ENCODE peak calls at places on chromosomes 5 and 9, in five cellular contexts. W, U, Z, N and D are unnamed samples.

GRCh38 chr9:88922091-88922490 is 69.2 kb upstream of the S1PR3 start:
- DNase-seq in N (no peak), U (no peak), W (no peak), Z (no peak), D (no peak)

GRCh38 chr9:72305102-72305546 is 59.9 kb downstream of the ZFAND5 start:
- DNase-seq in U (no peak), Z (peak; percentile 32), N (peak; percentile 79), W (peak; percentile 84), D (peak; percentile 35)

GRCh38 chr5:132417889-132418432 is 48.5 kb downstream of the SLC22A5 start:
- DNase-seq in U (no peak), Z (no peak), N (no peak), W (no peak), D (no peak)

GRCh38 chr5:144638802-144639201 is 468.1 kb downstream of the KCTD16 start:
- DNase-seq in W (no peak), N (no peak), Z (no peak), U (no peak), D (no peak)

GRCh38 chr9:135702002-135702721 is at the start of gene KCNT1:
- DNase-seq in Z (peak; percentile 24), W (peak; percentile 62), U (no peak), N (peak; percentile 42), D (peak; percentile 51)

GRCh38 chr5:173396311-173396993 is 68.2 kb upstream of the STC2 start:
- DNase-seq in N (no peak), W (peak; percentile 13), U (no peak), Z (no peak), D (no peak)

GRCh38 chr5:1297243-1297642 is 2.4 kb upstream of the TERT start:
- DNase-seq in W (no peak), U (no peak), Z (no peak), N (no peak), D (peak; percentile 4)

GRCh38 chr9:136326061-136326776 is 1.1 kb upstream of the GPSM1 start:
- DNase-seq in U (peak; percentile 75), Z (peak; percentile 97), W (no peak), N (no peak), D (no peak)

GRCh38 chr5:92969191-92969780 is 611.7 kb downstream of the NR2F1-AS1 start:
- DNase-seq in W (no peak), N (no peak), Z (no peak), U (no peak), D (no peak)

GRCh38 chr9:133090752-133091325 is 29.1 kb downstream of the CEL start:
- DNase-seq in N (peak; percentile 9), U (no peak), W (no peak), Z (no peak), D (no peak)

GRCh38 chr5:61053937-61054336 is 108.3 kb downstream of the SMIM15 start:
- DNase-seq in N (no peak), W (no peak), Z (peak; percentile 36), U (peak; percentile 15), D (no peak)

GRCh38 chr9:99398241-99398640 is 176.2 kb downstream of the SEC61B start:
- DNase-seq in W (no peak), U (no peak), N (no peak), Z (no peak), D (no peak)

GRCh38 chr5:116130471-116130870 is 45.6 kb downstream of the COMMD10 start:
- DNase-seq in N (no peak), W (no peak), Z (peak; percentile 10), U (peak; percentile 66), D (no peak)

GRCh38 chr9:136085815-136086212 is 9.3 kb downstream of the NACC2 start:
- DNase-seq in U (no peak), Z (no peak), W (no peak), N (peak; percentile 89), D (no peak)

GRCh38 chr5:7321724-7322123 is 74.2 kb upstream of the ADCY2 start:
- DNase-seq in N (no peak), Z (peak; percentile 87), W (no peak), U (peak; percentile 99), D (no peak)

GRCh38 chr5:133116601-133117000 is 64.8 kb downstream of the HSPA4 start:
- DNase-seq in W (no peak), N (no peak), Z (no peak), U (no peak), D (no peak)

GRCh38 chr5:143730112-143730801 is 81.7 kb upstream of the HMHB1 start:
- DNase-seq in Z (no peak), U (no peak), N (no peak), W (no peak), D (no peak)

GRCh38 chr5:169296456-169297220 is 4.3 kb downstream of the SLIT3 start:
- DNase-seq in W (no peak), U (peak; percentile 85), N (no peak), Z (peak; percentile 93), D (no peak)

GRCh38 chr5:41670216-41670615 is 159.8 kb upstream of the PLCXD3 start:
- DNase-seq in W (no peak), U (no peak), Z (no peak), N (no peak), D (no peak)

GRCh38 chr5:181261320-181262085 is 560 bp upstream of the TRIM52 start:
- DNase-seq in U (peak; percentile 43), W (peak; percentile 72), Z (peak; percentile 62), N (peak; percentile 84), D (peak; percentile 78)

GRCh38 chr9:114475412-114476136 is 29.7 kb downstream of the WHRN start:
- DNase-seq in U (no peak), Z (no peak), W (no peak), N (no peak), D (no peak)

GRCh38 chr9:70218767-70219166 is 40.0 kb upstream of the SMC5 start:
- DNase-seq in N (no peak), Z (peak; percentile 49), U (peak; percentile 79), W (no peak), D (no peak)

GRCh38 chr9:97873410-97873809 is 20.4 kb downstream of the FOXE1 start:
- DNase-seq in Z (no peak), U (no peak), W (no peak), N (no peak), D (no peak)

GRCh38 chr5:56625577-56625976 is 189.8 kb upstream of the MAP3K1 start:
- DNase-seq in Z (peak; percentile 68), U (peak; percentile 74), W (no peak), N (no peak), D (no peak)

GRCh38 chr5:169914766-169915165 is 65.5 kb downstream of the INSYN2B start:
- DNase-seq in N (no peak), Z (peak; percentile 64), W (no peak), U (peak; percentile 59), D (no peak)

GRCh38 chr9:98971168-98971914 is 27.6 kb downstream of the COL15A1 start:
- DNase-seq in Z (peak; percentile 59), U (peak; percentile 28), N (peak; percentile 47), W (peak; percentile 38), D (no peak)

GRCh38 chr9:28925184-28925583 is 1351.9 kb upstream of the C9orf72 start:
- DNase-seq in U (no peak), Z (no peak), N (no peak), W (peak; percentile 1), D (no peak)

GRCh38 chr9:68872026-68872501 is 141.8 kb downstream of the PRKACG start:
- DNase-seq in U (no peak), N (peak; percentile 80), W (no peak), Z (no peak), D (no peak)

GRCh38 chr9:114180701-114181582 is 25.6 kb downstream of the COL27A1 start:
- DNase-seq in U (no peak), N (peak; percentile 60), W (no peak), Z (no peak), D (no peak)

GRCh38 chr5:83401122-83401620 is 70.4 kb upstream of the VCAN start:
- DNase-seq in W (no peak), Z (no peak), N (no peak), U (no peak), D (no peak)

GRCh38 chr5:39020465-39020864 is 53.7 kb downstream of the RICTOR start:
- DNase-seq in U (no peak), Z (no peak), W (no peak), N (no peak), D (no peak)
- TF ChIP-seq CTCF in U (no peak), Z (no peak), W (no peak), N (no peak), D (no peak)

GRCh38 chr9:84969736-84970135 is 300.2 kb downstream of the NTRK2 start:
- DNase-seq in Z (no peak), U (no peak), N (no peak), W (no peak), D (no peak)

GRCh38 chr9:84969084-84969483 is 299.6 kb downstream of the NTRK2 start:
- DNase-seq in N (no peak), U (no peak), Z (no peak), W (no peak), D (no peak)

GRCh38 chr9:84970432-84970831 is 300.9 kb downstream of the NTRK2 start:
- DNase-seq in U (no peak), Z (no peak), N (no peak), W (peak; percentile 60), D (no peak)

DNA sequence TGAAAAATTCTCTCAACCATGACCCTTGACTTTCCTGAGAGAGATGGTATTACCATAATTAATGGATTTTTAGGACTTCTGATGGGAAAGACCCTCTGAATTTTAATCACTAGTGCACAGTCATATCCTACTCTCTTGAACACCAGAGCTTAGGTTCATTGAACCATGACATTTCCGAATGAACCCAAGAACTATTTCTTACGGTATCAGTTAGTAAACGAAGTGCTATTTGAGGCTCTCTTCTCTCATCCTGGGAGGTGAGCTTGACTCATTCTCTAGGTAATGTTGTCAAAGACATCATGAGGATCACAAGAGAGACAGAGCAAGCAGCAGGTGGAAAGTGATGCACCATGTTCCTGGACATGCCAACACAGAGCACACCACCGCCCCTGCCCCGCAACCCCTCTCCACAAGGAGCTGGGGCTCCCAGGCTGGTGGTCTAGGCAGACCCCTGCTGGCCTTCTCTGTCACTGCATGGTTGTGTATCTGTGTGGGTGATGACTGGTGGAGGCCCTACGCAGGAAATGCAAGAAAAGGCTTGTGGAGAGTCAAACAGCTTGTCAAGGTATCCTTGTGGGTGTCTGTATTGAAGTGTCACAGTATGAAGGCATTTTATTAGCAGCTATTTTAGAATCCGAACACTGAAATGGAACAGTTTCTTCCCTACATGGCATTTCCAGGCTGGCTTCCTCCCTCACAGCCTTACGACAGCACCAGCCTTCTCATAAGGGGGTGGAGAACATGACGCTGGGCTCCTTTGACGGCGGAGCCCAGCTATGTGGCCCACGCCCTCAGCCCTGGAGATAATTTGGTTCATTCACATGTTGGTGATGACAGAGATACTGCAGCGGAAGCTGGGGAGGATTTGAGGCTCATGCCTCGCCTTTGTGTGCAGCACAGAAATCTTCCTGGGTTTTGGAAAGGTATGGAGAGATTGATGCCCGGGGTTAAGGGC is 297.6 kb downstream of the NTRK2 start:
- DNase-seq in U (no peak), N (no peak), W (no peak), Z (no peak), D (no peak)
- TF ChIP-seq CTCF in U (no peak), N (no peak), W (no peak), Z (no peak), D (no peak)

DNA sequence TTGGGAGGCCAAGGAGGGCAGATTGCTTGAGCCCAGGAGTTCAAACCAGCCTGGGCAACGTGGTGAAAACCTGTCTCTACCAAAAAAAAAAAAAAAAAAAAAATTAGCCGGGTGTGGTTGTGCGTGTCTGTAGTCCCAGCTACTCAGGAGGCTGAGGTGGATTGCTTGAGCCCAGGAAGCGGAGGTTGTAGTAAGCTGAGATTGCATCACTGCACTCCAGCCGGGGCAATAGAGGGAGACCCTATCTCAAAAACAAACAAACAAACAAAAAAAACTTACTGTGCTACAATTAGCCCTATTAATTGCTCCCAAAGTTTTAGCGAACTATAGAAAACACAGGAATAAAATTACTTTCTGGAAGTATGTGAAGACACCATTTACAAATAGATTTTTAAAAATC is 67.6 kb downstream of the ANKHD1 start:
- DNase-seq in W (no peak), Z (no peak), N (no peak), U (no peak), D (no peak)
- TF ChIP-seq CTCF in W (no peak), Z (no peak), N (no peak), U (no peak), D (no peak)

GRCh38 chr5:43514816-43515677 is at the start of gene C5orf34:
- DNase-seq in N (peak; percentile 97), W (peak; percentile 97), U (peak; percentile 95), Z (peak; percentile 94), D (peak; percentile 92)
- TF ChIP-seq CTCF in N (no peak), W (no peak), U (peak; percentile 8), Z (no peak), D (no peak)